ENCODE peak calls at places on chromosomes 7 and 10, in nine cellular contexts. B, A, M, L, S, V, F, T and X are unnamed samples.

GRCh38 chr7:159109092-159110035 is 35.3 kb downstream of the VIPR2 start:
- DNase-seq in L (no peak), F (peak), B (no peak), V (no peak), T (no peak), A (no peak), M (no peak), S (no peak), X (peak)

GRCh38 chr7:143325215-143325614 is 9.3 kb downstream of the CLCN1 start:
- DNase-seq in A (no peak), M (no peak), B (no peak), V (no peak), S (no peak), F (no peak), T (no peak), L (no peak), X (no peak)

GRCh38 chr7:118184392-118184899 is 482 bp downstream of the LSM8 start:
- DNase-seq in L (no peak), M (no peak), V (no peak), T (no peak), A (peak), B (peak), F (no peak), S (no peak), X (no peak)

GRCh38 chr7:106767498-106768323 is 97.4 kb upstream of the PIK3CG start:
- DNase-seq in T (no peak), V (no peak), A (peak), B (peak), S (peak), F (no peak), L (no peak), M (peak), X (no peak)

GRCh38 chr10:79561257-79561656 is 1.1 kb upstream of the SFTPA2 start:
- DNase-seq in F (no peak), L (no peak), V (no peak), B (no peak), M (no peak), A (no peak), T (no peak), S (no peak), X (no peak)

GRCh38 chr10:76074659-76075058 is 643.2 kb downstream of the LRMDA start:
- DNase-seq in B (no peak), F (no peak), A (no peak), M (no peak), T (no peak), V (no peak), L (no peak), S (no peak), X (no peak)

GRCh38 chr7:127588697-127589482 is 679 bp downstream of the ARF5 start:
- DNase-seq in F (no peak), S (no peak), B (peak), T (no peak), V (peak), L (peak), A (peak), M (peak), X (peak)

GRCh38 chr7:8511810-8512209 is 78.4 kb downstream of the NXPH1 start:
- DNase-seq in S (no peak), F (no peak), V (no peak), M (no peak), T (no peak), B (peak), A (no peak), L (no peak), X (peak)

GRCh38 chr7:13860734-13861133 is 128.7 kb downstream of the ETV1 start:
- DNase-seq in F (no peak), S (no peak), A (no peak), V (no peak), T (no peak), M (no peak), B (no peak), L (no peak), X (no peak)

GRCh38 chr7:34168013-34168412 is 262.7 kb downstream of the BMPER start:
- DNase-seq in V (no peak), F (no peak), L (no peak), B (no peak), T (no peak), S (no peak), M (no peak), A (no peak), X (no peak)

GRCh38 chr10:95389982-95390381 is 99.2 kb upstream of the PDLIM1 start:
- DNase-seq in V (no peak), T (no peak), A (no peak), F (no peak), S (no peak), L (no peak), B (no peak), M (no peak), X (no peak)

GRCh38 chr10:132538031-132538789 is 623 bp downstream of the INPP5A start:
- DNase-seq in F (no peak), T (no peak), A (peak), M (no peak), B (no peak), V (no peak), L (no peak), S (no peak), X (peak)

GRCh38 chr7:36605261-36605660 is 119.0 kb downstream of the AOAH start:
- DNase-seq in S (no peak), F (no peak), L (peak), M (no peak), V (no peak), T (peak), B (peak), A (no peak), X (no peak)